ENCODE peak calls at places on chromosomes 5 and 9, in four cellular contexts. S is hepatocyte, V is AG20443, O is HTR-8/SVneo. F is an unnamed sample.

GRCh38 chr5:149869266-149869875 is 75.2 kb downstream of the PDE6A start:
- DNase-seq in V (no peak), O (no peak), S (no peak), F (no peak)

GRCh38 chr5:153902026-153902425 is 136.7 kb downstream of the FAM114A2 start:
- DNase-seq in S (no peak), O (no peak), V (no peak), F (no peak)

GRCh38 chr5:139474815-139475791 is 4.3 kb downstream of the SMIM33 start:
- DNase-seq in V (peak), S (peak), O (peak), F (no peak)

GRCh38 chr5:64333891-64334290 is 168.2 kb downstream of the RNF180 start:
- DNase-seq in S (no peak), O (no peak), V (no peak), F (no peak)

GRCh38 chr9:113018247-113018646 is 6.3 kb upstream of the ZNF883 start:
- DNase-seq in S (no peak), O (no peak), V (no peak), F (no peak)

GRCh38 chr5:177607452-177608192 is 7.7 kb downstream of the B4GALT7 start:
- DNase-seq in V (peak), O (peak), S (peak), F (peak)

GRCh38 chr9:120323125-120323524 is 256.8 kb downstream of the CDK5RAP2 start:
- DNase-seq in V (no peak), S (no peak), O (no peak), F (no peak)

GRCh38 chr5:98763001-98763630 is 10.3 kb upstream of the RGMB start:
- DNase-seq in S (no peak), V (peak), O (peak), F (no peak)

GRCh38 chr5:107668154-107668932 is 2.4 kb downstream of the EFNA5 start:
- DNase-seq in O (no peak), V (no peak), S (no peak), F (no peak)

F was measured in COLO829.